ENCODE peak calls at places on chromosome 5, in five cellular contexts. N, L, O, K and I are unnamed samples.

GRCh38 chr5:154287136-154287535 is 96.6 kb downstream of the GALNT10 start:
- DNase-seq in N (no peak), L (peak; percentile 71), O (peak; percentile 48), K (peak; percentile 57), I (no peak)

GRCh38 chr5:102511666-102512065 is 12.9 kb upstream of the SLCO6A1 start:
- DNase-seq in N (no peak), L (no peak), O (no peak), K (no peak), I (peak; percentile 69)

GRCh38 chr5:117245130-117245529 is 670.5 kb upstream of the SEMA6A start:
- DNase-seq in N (no peak), L (no peak), O (no peak), K (no peak), I (no peak)

GRCh38 chr5:90434116-90434714 is 24.7 kb upstream of the CETN3 start:
- DNase-seq in N (no peak), L (peak; percentile 77), O (peak; percentile 71), K (peak; percentile 59), I (peak; percentile 37)

GRCh38 chr5:147519380-147519779 is 9.5 kb upstream of the DPYSL3 start:
- DNase-seq in N (no peak), L (no peak), O (no peak), K (no peak), I (no peak)

GRCh38 chr5:112594060-112594850 is 143.4 kb upstream of the APC start:
- DNase-seq in N (no peak), L (no peak), O (no peak), K (no peak), I (peak; percentile 71)

GRCh38 chr5:139903450-139903804 is 107.8 kb downstream of the PSD2 start:
- DNase-seq in N (no peak), L (no peak), O (no peak), K (no peak), I (peak; percentile 32)

GRCh38 chr5:123949807-123950206 is 437.8 kb downstream of the CSNK1G3 start:
- DNase-seq in N (no peak), L (no peak), O (no peak), K (no peak), I (no peak)

GRCh38 chr5:166046956-166047355 is 2244.5 kb upstream of the WWC1 start:
- DNase-seq in N (no peak), L (no peak), O (no peak), K (no peak), I (no peak)

GRCh38 chr5:176985516-176985915 is 21.1 kb downstream of the UIMC1 start:
- DNase-seq in N (no peak), L (no peak), O (no peak), K (no peak), I (no peak)

GRCh38 chr5:149073217-149073616 is 10.4 kb upstream of the SH3TC2 start:
- DNase-seq in N (no peak), L (no peak), O (no peak), K (no peak), I (no peak)

GRCh38 chr5:133273661-133274596 is 222.1 kb downstream of the HSPA4 start:
- DNase-seq in N (no peak), L (no peak), O (no peak), K (no peak), I (no peak)

GRCh38 chr5:80127037-80127642 is 92.0 kb downstream of the THBS4 start:
- DNase-seq in N (no peak), L (no peak), O (no peak), K (no peak), I (no peak)

GRCh38 chr5:35618297-35618636 is 604 bp downstream of the SPEF2 start:
- DNase-seq in N (no peak), L (no peak), O (no peak), K (no peak), I (peak; percentile 42)

GRCh38 chr5:31492824-31493223 is 39.1 kb downstream of the DROSHA start:
- DNase-seq in N (no peak), L (no peak), O (peak; percentile 55), K (no peak), I (no peak)

GRCh38 chr5:21573915-21574314 is 1279.2 kb downstream of the CDH12 start:
- DNase-seq in N (no peak), L (no peak), O (no peak), K (no peak), I (no peak)

GRCh38 chr5:144313147-144313726 is 142.6 kb downstream of the KCTD16 start:
- DNase-seq in N (no peak), L (no peak), O (no peak), K (no peak), I (no peak)

GRCh38 chr5:45648744-45649143 is 47.4 kb downstream of the HCN1 start:
- DNase-seq in N (no peak), L (no peak), O (no peak), K (no peak), I (no peak)

GRCh38 chr5:38556115-38556598 is 289 bp downstream of the LIFR start:
- DNase-seq in N (no peak), L (no peak), O (no peak), K (no peak), I (no peak)

GRCh38 chr5:98638701-98639100 is 134.8 kb upstream of the RGMB start:
- DNase-seq in N (no peak), L (no peak), O (no peak), K (no peak), I (no peak)

GRCh38 chr5:145979270-145980223 is 43.2 kb downstream of the SH3RF2 start:
- DNase-seq in N (no peak), L (peak; percentile 84), O (no peak), K (no peak), I (no peak)

GRCh38 chr5:104198156-104198555 is 635.6 kb upstream of the NUDT12 start:
- DNase-seq in N (no peak), L (no peak), O (no peak), K (no peak), I (no peak)

GRCh38 chr5:10157085-10157669 is 92.5 kb downstream of the ATPSCKMT start:
- DNase-seq in N (no peak), L (peak; percentile 79), O (peak; percentile 76), K (no peak), I (no peak)

GRCh38 chr5:15592728-15593127 is 92.7 kb downstream of the FBXL7 start:
- DNase-seq in N (no peak), L (no peak), O (no peak), K (no peak), I (no peak)